ENCODE peak calls at places on chromosomes 6 and 20, in six cellular contexts. One of them, this sample, is unnamed. For H3K4me1, the result is how much of the 10 kb centered on the place peaks cover.

GRCh38 chr6:95318137-95318536 is 259.2 kb upstream of the MANEA start:
- DNase-seq in adipocyte: no peak
- DNase-seq in heart left ventricle: no peak
- DNase-seq in astrocyte: no peak
- DNase-seq in kidney: no peak
- DNase-seq in BE2C: no peak
- DNase-seq in this sample: no peak

GRCh38 chr6:133396630-133397335 is 155.6 kb downstream of the EYA4 start:
- DNase-seq in adipocyte: peak
- DNase-seq in astrocyte: peak
- DNase-seq in heart left ventricle: no peak
- DNase-seq in kidney: no peak
- DNase-seq in BE2C: no peak
- DNase-seq in this sample: no peak

GRCh38 chr6:159461998-159462397 is 231.0 kb downstream of the SOD2 start:
- DNase-seq in heart left ventricle: no peak
- DNase-seq in kidney: no peak
- DNase-seq in adipocyte: no peak
- DNase-seq in BE2C: no peak
- DNase-seq in astrocyte: no peak
- DNase-seq in this sample: no peak

GRCh38 chr6:157343732-157344131 is 20.4 kb upstream of the TMEM242 start:
- DNase-seq in kidney: no peak
- DNase-seq in adipocyte: no peak
- DNase-seq in heart left ventricle: no peak
- DNase-seq in astrocyte: no peak
- DNase-seq in BE2C: no peak
- DNase-seq in this sample: no peak

GRCh38 chr6:151005126-151005525 is 139.6 kb downstream of the MTHFD1L start:
- DNase-seq in astrocyte: no peak
- DNase-seq in BE2C: no peak
- DNase-seq in heart left ventricle: no peak
- DNase-seq in adipocyte: no peak
- DNase-seq in kidney: no peak
- DNase-seq in this sample: no peak

GRCh38 chr20:8094415-8094818 is 37.6 kb upstream of the PLCB1 start:
- DNase-seq in BE2C: peak
- DNase-seq in kidney: peak
- DNase-seq in adipocyte: peak
- DNase-seq in heart left ventricle: peak
- DNase-seq in astrocyte: no peak
- DNase-seq in this sample: no peak

GRCh38 chr6:93391982-93392381 is 27.4 kb downstream of the EPHA7 start:
- DNase-seq in adipocyte: no peak
- DNase-seq in BE2C: no peak
- DNase-seq in kidney: no peak
- DNase-seq in heart left ventricle: no peak
- DNase-seq in astrocyte: no peak
- DNase-seq in this sample: no peak

GRCh38 chr20:44403194-44404112 is 48.0 kb downstream of the HNF4A start:
- DNase-seq in heart left ventricle: no peak
- DNase-seq in BE2C: no peak
- DNase-seq in adipocyte: no peak
- DNase-seq in astrocyte: no peak
- DNase-seq in kidney: no peak
- DNase-seq in this sample: no peak

GRCh38 chr20:58699246-58700107 is 6.9 kb downstream of the NPEPL1 start:
- DNase-seq in BE2C: no peak
- DNase-seq in adipocyte: no peak
- DNase-seq in kidney: peak
- DNase-seq in astrocyte: no peak
- DNase-seq in heart left ventricle: no peak
- DNase-seq in this sample: no peak

GRCh38 chr20:55140631-55141030 is 665.2 kb downstream of the DOK5 start:
- DNase-seq in heart left ventricle: no peak
- DNase-seq in kidney: no peak
- DNase-seq in adipocyte: no peak
- DNase-seq in astrocyte: no peak
- DNase-seq in BE2C: no peak
- DNase-seq in this sample: no peak

GRCh38 chr6:24961852-24962251 is 26.1 kb upstream of the RIPOR2 start:
- DNase-seq in kidney: no peak
- DNase-seq in astrocyte: no peak
- DNase-seq in adipocyte: no peak
- DNase-seq in BE2C: no peak
- DNase-seq in heart left ventricle: no peak
- DNase-seq in this sample: no peak

GRCh38 chr6:35183281-35183680 is 30.5 kb upstream of the SCUBE3 start:
- DNase-seq in adipocyte: no peak
- DNase-seq in kidney: no peak
- DNase-seq in astrocyte: no peak
- DNase-seq in BE2C: no peak
- DNase-seq in heart left ventricle: no peak
- DNase-seq in this sample: no peak
- H3K4me1 ChIP-seq in adipocyte: half or more
- H3K4me1 ChIP-seq in kidney: under half
- H3K4me1 ChIP-seq in astrocyte: under half
- H3K4me1 ChIP-seq in BE2C: under half
- H3K4me1 ChIP-seq in heart left ventricle: half or more
- H3K4me1 ChIP-seq in this sample: under half

GRCh38 chr6:52546678-52547077 is 30.2 kb downstream of the TRAM2 start:
- DNase-seq in astrocyte: no peak
- DNase-seq in kidney: no peak
- DNase-seq in adipocyte: no peak
- DNase-seq in BE2C: no peak
- DNase-seq in heart left ventricle: no peak
- DNase-seq in this sample: no peak

GRCh38 chr6:52545844-52546119 is 31.1 kb downstream of the TRAM2 start:
- DNase-seq in astrocyte: no peak
- DNase-seq in adipocyte: no peak
- DNase-seq in BE2C: no peak
- DNase-seq in heart left ventricle: no peak
- DNase-seq in kidney: no peak
- DNase-seq in this sample: no peak

GRCh38 chr6:52547647-52548352 is 29.1 kb downstream of the TRAM2 start:
- DNase-seq in astrocyte: peak
- DNase-seq in adipocyte: peak
- DNase-seq in heart left ventricle: no peak
- DNase-seq in BE2C: peak
- DNase-seq in kidney: no peak
- DNase-seq in this sample: no peak

GRCh38 chr6:52545050-52545843 is 31.6 kb downstream of the TRAM2 start:
- DNase-seq in kidney: no peak
- DNase-seq in heart left ventricle: no peak
- DNase-seq in astrocyte: no peak
- DNase-seq in BE2C: no peak
- DNase-seq in adipocyte: no peak
- DNase-seq in this sample: no peak

DNA sequence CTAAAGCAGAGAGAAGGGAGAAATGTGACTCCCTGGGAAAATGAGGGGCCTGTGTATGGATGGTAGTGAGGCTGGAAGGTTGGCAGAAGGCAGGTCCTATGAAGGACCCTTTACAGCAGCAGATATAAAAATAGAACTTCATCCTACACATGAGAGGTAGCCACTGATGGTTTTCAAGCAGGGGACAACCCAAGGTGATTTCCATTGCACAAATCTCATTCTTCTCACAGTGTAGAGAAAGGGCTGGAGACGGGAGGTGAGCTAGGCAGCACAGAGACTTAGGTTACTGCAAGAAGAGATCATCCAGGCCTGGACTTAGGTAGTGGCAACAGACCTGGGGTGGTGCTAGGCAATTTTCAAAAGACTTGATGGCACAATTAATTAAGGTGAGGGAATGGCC is 30.7 kb downstream of the TRAM2 start:
- DNase-seq in BE2C: no peak
- DNase-seq in astrocyte: no peak
- DNase-seq in adipocyte: no peak
- DNase-seq in heart left ventricle: no peak
- DNase-seq in kidney: no peak
- DNase-seq in this sample: no peak
- H3K4me1 ChIP-seq in BE2C: under half
- H3K4me1 ChIP-seq in astrocyte: half or more
- H3K4me1 ChIP-seq in adipocyte: half or more
- H3K4me1 ChIP-seq in heart left ventricle: half or more
- H3K4me1 ChIP-seq in kidney: under half
- H3K4me1 ChIP-seq in this sample: under half

GRCh38 chr6:168249746-168250145 is 69.8 kb downstream of the DACT2 start:
- DNase-seq in kidney: no peak
- DNase-seq in adipocyte: no peak
- DNase-seq in astrocyte: no peak
- DNase-seq in heart left ventricle: no peak
- DNase-seq in BE2C: no peak
- DNase-seq in this sample: no peak

GRCh38 chr6:168244961-168245551 is 74.5 kb downstream of the DACT2 start:
- DNase-seq in astrocyte: no peak
- DNase-seq in heart left ventricle: no peak
- DNase-seq in kidney: no peak
- DNase-seq in adipocyte: no peak
- DNase-seq in BE2C: no peak
- DNase-seq in this sample: no peak

GRCh38 chr6:168250250-168250649 is 69.3 kb downstream of the DACT2 start:
- DNase-seq in adipocyte: no peak
- DNase-seq in BE2C: no peak
- DNase-seq in heart left ventricle: no peak
- DNase-seq in kidney: no peak
- DNase-seq in astrocyte: no peak
- DNase-seq in this sample: no peak

GRCh38 chr6:168248148-168248620 is 71.4 kb downstream of the DACT2 start:
- DNase-seq in BE2C: no peak
- DNase-seq in kidney: no peak
- DNase-seq in astrocyte: no peak
- DNase-seq in adipocyte: no peak
- DNase-seq in heart left ventricle: no peak
- DNase-seq in this sample: no peak

GRCh38 chr6:168247456-168248147 is 72.0 kb downstream of the DACT2 start:
- DNase-seq in kidney: no peak
- DNase-seq in heart left ventricle: no peak
- DNase-seq in adipocyte: no peak
- DNase-seq in BE2C: peak
- DNase-seq in astrocyte: no peak
- DNase-seq in this sample: no peak
- H3K4me1 ChIP-seq in kidney: under half
- H3K4me1 ChIP-seq in heart left ventricle: under half
- H3K4me1 ChIP-seq in adipocyte: under half
- H3K4me1 ChIP-seq in BE2C: under half
- H3K4me1 ChIP-seq in astrocyte: under half
- H3K4me1 ChIP-seq in this sample: under half

DNA sequence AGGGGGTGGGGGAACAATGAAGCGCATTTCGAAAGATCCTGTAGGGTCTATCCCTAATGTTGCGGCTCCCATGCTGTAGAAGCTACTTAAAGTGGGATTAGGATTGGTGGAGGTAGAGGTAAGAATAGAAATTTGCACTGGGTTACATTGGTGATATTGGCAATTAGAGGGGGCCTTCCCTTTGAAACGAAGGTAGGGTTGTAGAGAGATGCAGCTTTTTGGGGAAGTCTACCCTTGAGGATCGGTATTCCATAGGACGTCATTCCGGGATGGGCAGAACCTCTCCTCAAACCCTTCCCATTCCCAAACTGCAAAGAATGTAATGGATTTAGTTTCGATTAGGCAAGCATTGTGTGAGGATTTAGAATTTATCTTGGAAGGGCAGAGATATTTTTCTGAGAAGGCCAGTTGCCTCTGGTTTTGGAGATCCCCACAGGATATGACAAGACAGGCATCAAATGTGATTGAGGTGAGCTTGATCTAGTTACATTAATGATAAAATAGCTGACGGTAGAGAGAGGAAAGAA is 5.4 kb upstream of the ZNFX1 start:
- DNase-seq in kidney: no peak
- DNase-seq in BE2C: no peak
- DNase-seq in adipocyte: no peak
- DNase-seq in heart left ventricle: no peak
- DNase-seq in astrocyte: no peak
- DNase-seq in this sample: peak
- H3K4me1 ChIP-seq in kidney: under half
- H3K4me1 ChIP-seq in BE2C: under half
- H3K4me1 ChIP-seq in adipocyte: half or more
- H3K4me1 ChIP-seq in heart left ventricle: under half
- H3K4me1 ChIP-seq in astrocyte: half or more
- H3K4me1 ChIP-seq in this sample: half or more

GRCh38 chr6:27136978-27137814 is 110.3 kb upstream of the PRSS16 start:
- DNase-seq in adipocyte: no peak
- DNase-seq in heart left ventricle: no peak
- DNase-seq in astrocyte: no peak
- DNase-seq in BE2C: no peak
- DNase-seq in kidney: no peak
- DNase-seq in this sample: no peak
- H3K4me1 ChIP-seq in adipocyte: under half
- H3K4me1 ChIP-seq in heart left ventricle: under half
- H3K4me1 ChIP-seq in astrocyte: under half
- H3K4me1 ChIP-seq in BE2C: under half
- H3K4me1 ChIP-seq in kidney: under half
- H3K4me1 ChIP-seq in this sample: under half

This sample was measured in CD8-positive, alpha-beta memory T cell.